ENCODE peak calls at places on chromosomes 1 and 21, in ten cellular contexts. One of them, this sample, is unnamed.

GRCh38 chr1:23759277-23759676 is 16.0 kb downstream of the ELOA start:
- DNase-seq in mammary epithelial cell: no peak
- DNase-seq in OCI-LY7: no peak
- DNase-seq in cardiac muscle cell: no peak
- DNase-seq in sigmoid colon: no peak
- DNase-seq in uterus: no peak
- DNase-seq in GM12865: no peak
- DNase-seq in HCT116: no peak
- DNase-seq in CD4-positive, alpha-beta memory T cell: no peak
- DNase-seq in neural progenitor cell: no peak
- DNase-seq in this sample: no peak

GRCh38 chr1:169024800-169025253 is 81.7 kb upstream of the ATP1B1 start:
- DNase-seq in CD4-positive, alpha-beta memory T cell: no peak
- DNase-seq in uterus: no peak
- DNase-seq in OCI-LY7: no peak
- DNase-seq in HCT116: no peak
- DNase-seq in sigmoid colon: no peak
- DNase-seq in GM12865: peak; percentile 87
- DNase-seq in neural progenitor cell: no peak
- DNase-seq in mammary epithelial cell: no peak
- DNase-seq in cardiac muscle cell: no peak
- DNase-seq in this sample: peak; percentile 46

GRCh38 chr1:53945433-53946251 is at the start of gene IFT25:
- DNase-seq in CD4-positive, alpha-beta memory T cell: peak; percentile 100
- DNase-seq in cardiac muscle cell: peak; percentile 96
- DNase-seq in HCT116: peak; percentile 88
- DNase-seq in uterus: peak; percentile 98
- DNase-seq in mammary epithelial cell: peak; percentile 95
- DNase-seq in sigmoid colon: peak; percentile 98
- DNase-seq in GM12865: peak; percentile 98
- DNase-seq in neural progenitor cell: peak; percentile 97
- DNase-seq in OCI-LY7: peak; percentile 92
- DNase-seq in this sample: peak; percentile 96

GRCh38 chr1:10396870-10397269 is 2.0 kb upstream of the PGD start:
- DNase-seq in OCI-LY7: no peak
- DNase-seq in GM12865: no peak
- DNase-seq in cardiac muscle cell: no peak
- DNase-seq in mammary epithelial cell: no peak
- DNase-seq in HCT116: no peak
- DNase-seq in sigmoid colon: no peak
- DNase-seq in uterus: no peak
- DNase-seq in CD4-positive, alpha-beta memory T cell: no peak
- DNase-seq in neural progenitor cell: no peak
- DNase-seq in this sample: no peak

GRCh38 chr21:45478115-45478801 is 64.0 kb downstream of the SLC19A1 start:
- DNase-seq in HCT116: peak; percentile 12
- DNase-seq in CD4-positive, alpha-beta memory T cell: peak; percentile 82
- DNase-seq in mammary epithelial cell: no peak
- DNase-seq in sigmoid colon: peak; percentile 87
- DNase-seq in OCI-LY7: peak; percentile 16
- DNase-seq in cardiac muscle cell: peak; percentile 68
- DNase-seq in neural progenitor cell: peak; percentile 73
- DNase-seq in uterus: peak; percentile 73
- DNase-seq in GM12865: peak; percentile 71
- DNase-seq in this sample: no peak

GRCh38 chr1:153346067-153346723 is 2.4 kb downstream of the PGLYRP4 start:
- DNase-seq in mammary epithelial cell: no peak
- DNase-seq in CD4-positive, alpha-beta memory T cell: no peak
- DNase-seq in cardiac muscle cell: no peak
- DNase-seq in HCT116: no peak
- DNase-seq in GM12865: no peak
- DNase-seq in neural progenitor cell: no peak
- DNase-seq in OCI-LY7: no peak
- DNase-seq in uterus: no peak
- DNase-seq in sigmoid colon: no peak
- DNase-seq in this sample: no peak

GRCh38 chr1:80801691-80802090 is 999.0 kb upstream of the ADGRL2 start:
- DNase-seq in uterus: no peak
- DNase-seq in CD4-positive, alpha-beta memory T cell: no peak
- DNase-seq in neural progenitor cell: no peak
- DNase-seq in HCT116: no peak
- DNase-seq in mammary epithelial cell: no peak
- DNase-seq in OCI-LY7: no peak
- DNase-seq in cardiac muscle cell: no peak
- DNase-seq in GM12865: no peak
- DNase-seq in sigmoid colon: no peak
- DNase-seq in this sample: no peak

GRCh38 chr1:223153177-223154119 is 10.4 kb upstream of the TLR5 start:
- DNase-seq in GM12865: no peak
- DNase-seq in CD4-positive, alpha-beta memory T cell: no peak
- DNase-seq in cardiac muscle cell: peak; percentile 49
- DNase-seq in HCT116: no peak
- DNase-seq in neural progenitor cell: no peak
- DNase-seq in uterus: no peak
- DNase-seq in sigmoid colon: peak; percentile 9
- DNase-seq in OCI-LY7: no peak
- DNase-seq in mammary epithelial cell: no peak
- DNase-seq in this sample: no peak

GRCh38 chr1:87224209-87224608 is 104.5 kb upstream of the LMO4 start:
- DNase-seq in uterus: no peak
- DNase-seq in mammary epithelial cell: peak; percentile 98
- DNase-seq in OCI-LY7: no peak
- DNase-seq in cardiac muscle cell: no peak
- DNase-seq in sigmoid colon: no peak
- DNase-seq in CD4-positive, alpha-beta memory T cell: no peak
- DNase-seq in GM12865: no peak
- DNase-seq in neural progenitor cell: no peak
- DNase-seq in HCT116: peak; percentile 46
- DNase-seq in this sample: no peak

GRCh38 chr1:62438163-62438562 is 1.3 kb downstream of the USP1 start:
- DNase-seq in CD4-positive, alpha-beta memory T cell: no peak
- DNase-seq in HCT116: no peak
- DNase-seq in cardiac muscle cell: no peak
- DNase-seq in sigmoid colon: no peak
- DNase-seq in mammary epithelial cell: peak; percentile 26
- DNase-seq in GM12865: peak; percentile 19
- DNase-seq in OCI-LY7: peak; percentile 33
- DNase-seq in uterus: no peak
- DNase-seq in neural progenitor cell: no peak
- DNase-seq in this sample: no peak

GRCh38 chr1:145993618-145994390 is 2.6 kb downstream of the TXNIP start:
- DNase-seq in uterus: peak; percentile 14
- DNase-seq in neural progenitor cell: no peak
- DNase-seq in mammary epithelial cell: no peak
- DNase-seq in CD4-positive, alpha-beta memory T cell: no peak
- DNase-seq in OCI-LY7: no peak
- DNase-seq in cardiac muscle cell: no peak
- DNase-seq in GM12865: no peak
- DNase-seq in HCT116: no peak
- DNase-seq in sigmoid colon: peak; percentile 51
- DNase-seq in this sample: no peak

GRCh38 chr21:36134820-36135390 is at the start of gene CBR3:
- DNase-seq in CD4-positive, alpha-beta memory T cell: peak; percentile 45
- DNase-seq in OCI-LY7: no peak
- DNase-seq in cardiac muscle cell: no peak
- DNase-seq in uterus: peak; percentile 59
- DNase-seq in sigmoid colon: peak; percentile 83
- DNase-seq in HCT116: no peak
- DNase-seq in neural progenitor cell: peak; percentile 48
- DNase-seq in mammary epithelial cell: no peak
- DNase-seq in GM12865: no peak
- DNase-seq in this sample: peak; percentile 39

GRCh38 chr1:168918860-168919741 is 187.4 kb upstream of the ATP1B1 start:
- DNase-seq in HCT116: no peak
- DNase-seq in mammary epithelial cell: peak; percentile 86
- DNase-seq in uterus: no peak
- DNase-seq in sigmoid colon: no peak
- DNase-seq in neural progenitor cell: peak; percentile 74
- DNase-seq in CD4-positive, alpha-beta memory T cell: no peak
- DNase-seq in GM12865: no peak
- DNase-seq in OCI-LY7: no peak
- DNase-seq in cardiac muscle cell: no peak
- DNase-seq in this sample: no peak

GRCh38 chr1:40311692-40312091 is 5.4 kb downstream of the COL9A2 start:
- DNase-seq in HCT116: no peak
- DNase-seq in CD4-positive, alpha-beta memory T cell: no peak
- DNase-seq in cardiac muscle cell: no peak
- DNase-seq in GM12865: no peak
- DNase-seq in uterus: no peak
- DNase-seq in mammary epithelial cell: no peak
- DNase-seq in neural progenitor cell: no peak
- DNase-seq in OCI-LY7: no peak
- DNase-seq in sigmoid colon: no peak
- DNase-seq in this sample: no peak

GRCh38 chr1:53601867-53602266 is 137.1 kb downstream of the GLIS1 start:
- DNase-seq in GM12865: no peak
- DNase-seq in mammary epithelial cell: no peak
- DNase-seq in sigmoid colon: peak; percentile 38
- DNase-seq in neural progenitor cell: no peak
- DNase-seq in OCI-LY7: no peak
- DNase-seq in HCT116: no peak
- DNase-seq in cardiac muscle cell: no peak
- DNase-seq in uterus: no peak
- DNase-seq in CD4-positive, alpha-beta memory T cell: no peak
- DNase-seq in this sample: no peak

GRCh38 chr1:100750002-100750885 is 30.7 kb downstream of the VCAM1 start:
- DNase-seq in HCT116: no peak
- DNase-seq in mammary epithelial cell: no peak
- DNase-seq in GM12865: no peak
- DNase-seq in OCI-LY7: no peak
- DNase-seq in sigmoid colon: no peak
- DNase-seq in neural progenitor cell: no peak
- DNase-seq in uterus: no peak
- DNase-seq in cardiac muscle cell: no peak
- DNase-seq in CD4-positive, alpha-beta memory T cell: no peak
- DNase-seq in this sample: no peak

GRCh38 chr1:177163844-177164379 is 600 bp downstream of the ASTN1 start:
- DNase-seq in cardiac muscle cell: no peak
- DNase-seq in CD4-positive, alpha-beta memory T cell: no peak
- DNase-seq in GM12865: no peak
- DNase-seq in mammary epithelial cell: no peak
- DNase-seq in OCI-LY7: no peak
- DNase-seq in sigmoid colon: no peak
- DNase-seq in HCT116: no peak
- DNase-seq in neural progenitor cell: no peak
- DNase-seq in uterus: no peak
- DNase-seq in this sample: no peak
- H3K4me3 ChIP-seq in cardiac muscle cell: peak overlapping the region; percentile 61
- H3K4me3 ChIP-seq in CD4-positive, alpha-beta memory T cell: no peak overlapping the region
- H3K4me3 ChIP-seq in GM12865: no peak overlapping the region
- H3K4me3 ChIP-seq in mammary epithelial cell: no peak overlapping the region
- H3K4me3 ChIP-seq in OCI-LY7: no peak overlapping the region
- H3K4me3 ChIP-seq in sigmoid colon: peak overlapping the region; percentile 17
- H3K4me3 ChIP-seq in HCT116: no peak overlapping the region
- H3K4me3 ChIP-seq in neural progenitor cell: peak overlapping the region; percentile 69
- H3K4me3 ChIP-seq in uterus: peak overlapping the region; percentile 7
- H3K4me3 ChIP-seq in this sample: no peak overlapping the region

DNA sequence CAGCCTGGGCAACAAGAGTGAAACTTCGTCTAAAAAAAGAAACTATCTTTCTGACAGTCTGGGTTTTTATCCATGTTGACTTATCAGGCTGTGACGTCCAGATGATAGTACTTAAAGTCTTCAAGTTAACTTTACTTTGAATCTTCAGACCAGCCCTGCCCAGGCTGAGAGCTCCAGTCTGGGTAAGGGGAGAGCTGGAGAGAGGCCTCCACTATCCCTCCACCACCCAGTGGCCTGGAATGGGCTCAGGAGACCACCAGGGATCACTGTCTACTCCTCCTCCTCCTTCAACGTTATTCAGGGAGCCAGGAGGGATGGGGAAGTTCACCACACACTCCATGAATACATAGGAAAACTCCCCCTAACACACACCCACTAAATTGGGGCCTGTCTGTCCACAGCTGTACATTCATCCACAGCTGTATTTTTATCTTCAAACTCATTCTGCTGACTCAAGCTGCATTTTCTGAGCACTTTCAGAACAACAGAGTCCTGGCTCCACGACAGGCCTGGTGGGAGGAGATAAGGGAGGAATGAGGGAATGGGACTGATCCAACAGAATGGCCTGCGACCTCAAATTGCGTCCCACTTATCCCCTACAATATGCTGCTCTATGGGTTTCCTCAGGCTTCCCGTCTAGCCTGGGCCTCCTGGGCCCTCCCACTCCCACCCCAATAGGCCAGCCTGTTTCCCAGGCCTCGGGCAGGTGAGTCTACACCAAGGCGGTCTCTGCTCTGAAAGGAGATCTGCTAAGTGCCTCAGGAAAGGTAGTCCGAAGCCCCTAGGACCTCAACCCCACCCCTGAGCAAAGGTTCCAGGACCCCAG is 1.8 kb downstream of the SLC45A3 start:
- DNase-seq in GM12865: no peak
- DNase-seq in CD4-positive, alpha-beta memory T cell: no peak
- DNase-seq in uterus: peak; percentile 46
- DNase-seq in neural progenitor cell: no peak
- DNase-seq in cardiac muscle cell: peak; percentile 36
- DNase-seq in mammary epithelial cell: no peak
- DNase-seq in sigmoid colon: no peak
- DNase-seq in HCT116: no peak
- DNase-seq in OCI-LY7: no peak
- DNase-seq in this sample: no peak
- H3K4me3 ChIP-seq in GM12865: no peak overlapping the region
- H3K4me3 ChIP-seq in CD4-positive, alpha-beta memory T cell: no peak overlapping the region
- H3K4me3 ChIP-seq in uterus: no peak overlapping the region
- H3K4me3 ChIP-seq in neural progenitor cell: peak overlapping the region; percentile 92
- H3K4me3 ChIP-seq in cardiac muscle cell: no peak overlapping the region
- H3K4me3 ChIP-seq in mammary epithelial cell: no peak overlapping the region
- H3K4me3 ChIP-seq in sigmoid colon: no peak overlapping the region
- H3K4me3 ChIP-seq in HCT116: peak overlapping the region; percentile 78
- H3K4me3 ChIP-seq in OCI-LY7: peak overlapping the region; percentile 74
- H3K4me3 ChIP-seq in this sample: no peak overlapping the region

GRCh38 chr21:42209801-42210479 is 9.0 kb upstream of the ABCG1 start:
- DNase-seq in sigmoid colon: no peak
- DNase-seq in CD4-positive, alpha-beta memory T cell: no peak
- DNase-seq in GM12865: no peak
- DNase-seq in mammary epithelial cell: no peak
- DNase-seq in uterus: no peak
- DNase-seq in neural progenitor cell: no peak
- DNase-seq in cardiac muscle cell: no peak
- DNase-seq in OCI-LY7: no peak
- DNase-seq in HCT116: no peak
- DNase-seq in this sample: no peak
- H3K4me3 ChIP-seq in sigmoid colon: no peak overlapping the region
- H3K4me3 ChIP-seq in CD4-positive, alpha-beta memory T cell: no peak overlapping the region
- H3K4me3 ChIP-seq in GM12865: no peak overlapping the region
- H3K4me3 ChIP-seq in mammary epithelial cell: no peak overlapping the region
- H3K4me3 ChIP-seq in uterus: no peak overlapping the region
- H3K4me3 ChIP-seq in neural progenitor cell: no peak overlapping the region
- H3K4me3 ChIP-seq in cardiac muscle cell: no peak overlapping the region
- H3K4me3 ChIP-seq in OCI-LY7: no peak overlapping the region
- H3K4me3 ChIP-seq in HCT116: no peak overlapping the region
- H3K4me3 ChIP-seq in this sample: no peak overlapping the region

DNA sequence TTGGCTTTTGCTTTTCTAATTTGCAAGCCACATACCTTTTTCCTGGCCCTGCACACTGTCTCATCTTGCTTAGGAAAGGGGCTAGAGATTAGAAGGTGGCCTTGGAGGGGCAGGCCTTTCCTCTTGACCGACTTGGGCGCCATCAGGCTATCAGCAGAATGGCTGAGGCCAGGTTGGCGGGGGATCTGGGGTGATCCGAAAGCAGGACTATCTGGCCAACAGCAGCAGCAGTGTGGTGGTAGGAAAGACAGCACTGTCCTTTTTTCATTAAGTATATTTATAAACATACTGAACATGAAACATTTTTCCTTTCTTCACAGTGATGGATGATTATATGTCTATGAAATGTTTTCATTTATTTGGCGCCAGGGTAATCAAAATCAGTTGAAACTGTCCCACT is 23.5 kb upstream of the RUNX1 start:
- DNase-seq in uterus: no peak
- DNase-seq in neural progenitor cell: no peak
- DNase-seq in GM12865: no peak
- DNase-seq in OCI-LY7: no peak
- DNase-seq in cardiac muscle cell: no peak
- DNase-seq in HCT116: no peak
- DNase-seq in CD4-positive, alpha-beta memory T cell: no peak
- DNase-seq in mammary epithelial cell: no peak
- DNase-seq in sigmoid colon: no peak
- DNase-seq in this sample: no peak
- H3K4me3 ChIP-seq in uterus: no peak overlapping the region
- H3K4me3 ChIP-seq in neural progenitor cell: no peak overlapping the region
- H3K4me3 ChIP-seq in GM12865: no peak overlapping the region
- H3K4me3 ChIP-seq in OCI-LY7: no peak overlapping the region
- H3K4me3 ChIP-seq in cardiac muscle cell: no peak overlapping the region
- H3K4me3 ChIP-seq in HCT116: no peak overlapping the region
- H3K4me3 ChIP-seq in CD4-positive, alpha-beta memory T cell: no peak overlapping the region
- H3K4me3 ChIP-seq in mammary epithelial cell: no peak overlapping the region
- H3K4me3 ChIP-seq in sigmoid colon: no peak overlapping the region
- H3K4me3 ChIP-seq in this sample: no peak overlapping the region